ENCODE peak calls at places on chromosomes 16 and 17, in five cellular contexts. L, O, I, W and Y are unnamed samples. For H3K9me3, the result is how much of the 10 kb centered on the place peaks cover.

GRCh38 chr17:75412455-75413317 is 7.2 kb upstream of the GRB2 start:
- DNase-seq in I (peak), W (no peak), L (peak), O (peak), Y (peak)

GRCh38 chr17:7132511-7133094 is 18.0 kb upstream of the ASGR2 start:
- DNase-seq in O (peak), L (peak), I (peak), W (peak), Y (peak)

GRCh38 chr17:2023692-2024571 is 1.2 kb downstream of the RTN4RL1 start:
- DNase-seq in O (peak), L (peak), W (peak), I (peak), Y (peak)

GRCh38 chr17:66963521-66964082 is 905 bp upstream of the CACNG4 start:
- DNase-seq in W (no peak), L (no peak), I (no peak), O (peak), Y (no peak)

GRCh38 chr17:64599187-64599676 is 62.9 kb downstream of the SMURF2 start:
- DNase-seq in O (peak), I (no peak), W (no peak), L (no peak), Y (no peak)

GRCh38 chr16:83619381-83620150 is 188.2 kb upstream of the HSBP1 start:
- DNase-seq in I (no peak), L (no peak), W (no peak), O (peak), Y (no peak)

GRCh38 chr17:1454541-1454940 is 1.5 kb downstream of the CRK start:
- DNase-seq in I (no peak), L (no peak), W (no peak), O (no peak), Y (no peak)

GRCh38 chr16:66905633-66906539 is 12.8 kb downstream of the CDH16 start:
- DNase-seq in L (no peak), I (no peak), W (no peak), O (peak), Y (no peak)

GRCh38 chr17:6394055-6394454 is 40.9 kb downstream of the AIPL1 start:
- DNase-seq in L (no peak), W (no peak), I (no peak), O (peak), Y (no peak)

GRCh38 chr16:9755076-9755475 is 427.2 kb downstream of the GRIN2A start:
- DNase-seq in W (no peak), I (peak), L (no peak), O (no peak), Y (no peak)

GRCh38 chr16:9761870-9762269 is 420.4 kb downstream of the GRIN2A start:
- DNase-seq in W (no peak), I (no peak), L (no peak), O (no peak), Y (no peak)

GRCh38 chr16:9763505-9763904 is 418.7 kb downstream of the GRIN2A start:
- DNase-seq in O (no peak), W (no peak), I (no peak), L (no peak), Y (no peak)

GRCh38 chr16:9756434-9756833 is 425.8 kb downstream of the GRIN2A start:
- DNase-seq in O (no peak), L (no peak), W (no peak), I (no peak), Y (no peak)

DNA sequence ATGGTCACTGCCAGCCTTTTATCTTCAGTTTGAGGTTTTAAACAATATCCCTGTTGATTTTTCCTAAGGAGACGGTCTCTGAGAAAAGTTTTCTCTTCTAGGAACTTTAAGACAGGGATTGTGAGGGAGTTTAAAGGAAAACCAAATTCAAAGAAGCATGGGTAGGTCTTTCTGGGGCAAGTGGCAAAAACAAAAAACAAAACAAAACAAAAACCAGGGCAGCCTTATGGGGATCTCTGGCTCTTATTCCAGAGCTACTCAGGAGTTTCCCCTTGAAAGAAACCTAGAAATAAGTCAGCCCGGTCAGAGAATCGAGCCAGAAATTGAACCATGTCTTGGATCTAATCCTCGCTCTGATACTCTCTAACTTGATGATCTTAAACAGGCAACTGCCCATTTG is 424.5 kb downstream of the GRIN2A start:
- DNase-seq in L (no peak), W (no peak), O (no peak), I (no peak), Y (no peak)
- H2BK12ac ChIP-seq in L (no peak), W (no peak), O (no peak), I (no peak), Y (no peak)

GRCh38 chr16:3306078-3306477 is 781 bp downstream of the ZNF75A start:
- DNase-seq in W (no peak), O (no peak), I (no peak), L (no peak), Y (no peak)

GRCh38 chr16:3304370-3304769 is 860 bp downstream of the TIGD7 start:
- DNase-seq in L (peak), W (no peak), I (no peak), O (no peak), Y (no peak)

DNA sequence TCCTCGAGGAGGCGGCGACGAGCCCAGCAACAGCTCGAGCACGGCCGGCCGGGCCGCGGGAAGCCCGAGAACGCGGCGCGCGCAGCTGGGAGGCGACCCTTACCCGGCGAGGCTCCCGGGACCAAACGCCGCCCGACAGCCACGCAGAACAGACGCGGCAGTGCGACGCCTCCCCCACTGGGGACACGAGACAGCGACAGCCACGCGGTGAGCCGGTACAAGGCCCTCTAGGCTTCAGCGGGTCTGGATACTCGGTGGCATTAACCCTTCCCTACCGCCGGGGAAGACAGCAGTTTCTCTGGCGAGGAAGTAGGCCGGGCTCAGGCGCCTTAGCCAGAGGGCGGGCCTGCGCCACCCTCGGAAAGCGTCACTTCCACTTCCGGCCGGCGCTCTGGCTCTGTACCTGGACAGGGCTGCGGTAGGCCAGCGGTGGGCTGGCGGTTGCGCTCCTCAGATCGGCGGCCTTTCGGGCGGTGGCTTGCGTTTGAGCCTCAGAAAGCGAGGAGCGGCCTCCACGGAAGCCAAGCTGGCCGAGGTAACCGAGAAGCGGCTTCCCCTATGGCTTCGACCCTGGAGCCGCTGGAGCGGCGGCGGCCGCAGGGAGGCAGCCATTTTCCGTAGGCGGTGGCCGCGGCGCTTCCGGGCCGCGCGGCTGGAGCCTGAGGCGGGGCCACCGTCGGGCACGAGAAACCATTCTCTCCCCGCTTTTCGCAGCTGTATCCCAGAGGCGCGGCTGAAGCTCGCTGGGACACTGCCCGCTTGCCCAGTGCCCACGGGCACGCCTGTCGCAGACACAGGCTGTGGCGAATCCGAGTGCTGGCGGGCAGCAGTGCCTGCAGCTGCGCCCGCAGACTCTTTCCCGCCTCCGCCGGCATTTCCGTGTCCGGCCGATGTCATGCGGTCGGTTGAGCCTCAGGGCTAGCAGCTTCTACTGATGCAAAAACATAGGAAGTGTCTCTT is at the start of the genes TIGD7 and ZNF75A:
- DNase-seq in I (peak), W (peak), L (peak), O (peak), Y (peak)
- H3K9me3 ChIP-seq in I (under half), W (half or more), L (half or more), O (under half), Y (half or more)

GRCh38 chr17:8506145-8506544 is 70.5 kb downstream of the NDEL1 start:
- DNase-seq in I (no peak), L (no peak), O (no peak), W (no peak), Y (no peak)
- H2BK12ac ChIP-seq in I (no peak), L (no peak), O (no peak), W (no peak), Y (no peak)

GRCh38 chr16:35325936-35326335 is 1866.5 kb downstream of the TP53TG3F start:
- DNase-seq in O (no peak), L (no peak), W (no peak), I (no peak), Y (no peak)
- H3K9me3 ChIP-seq in O (half or more), L (under half), W (half or more), I (under half), Y (under half)

GRCh38 chr17:4105232-4105631 is 37.6 kb downstream of the ZZEF1 start:
- DNase-seq in W (no peak), L (no peak), I (no peak), O (no peak), Y (no peak)
- H2BK12ac ChIP-seq in W (no peak), L (no peak), I (no peak), O (no peak), Y (no peak)

DNA sequence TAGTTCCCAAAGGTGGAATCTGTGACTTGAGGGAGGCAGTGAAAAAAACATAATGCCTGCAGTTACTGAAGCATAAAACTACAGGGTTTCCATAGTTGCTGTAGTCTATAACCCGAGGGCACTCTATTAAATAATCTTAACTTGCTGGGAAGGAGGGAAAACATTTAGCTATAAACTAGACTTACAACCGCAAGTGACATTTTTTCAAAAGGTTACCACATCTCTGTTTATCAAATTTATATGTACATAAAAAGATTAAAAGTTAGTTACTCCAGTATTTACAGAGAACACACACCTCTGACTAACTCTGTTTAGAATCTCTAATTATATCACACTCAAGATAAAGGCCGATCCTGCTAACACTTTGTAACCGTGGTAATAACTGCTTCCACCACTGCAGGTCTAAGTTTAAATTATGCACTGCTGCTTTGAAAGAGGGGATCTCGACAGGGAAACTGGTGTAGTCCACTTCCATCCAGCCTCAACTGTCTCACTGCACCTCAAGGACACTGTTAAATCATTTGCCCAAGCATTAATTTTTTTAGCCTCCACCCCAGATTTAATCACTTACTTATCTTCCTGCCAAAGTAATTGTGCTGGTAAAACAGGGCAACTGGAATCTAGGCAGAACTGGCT is 14.6 kb downstream of the KCNJ16 start:
- DNase-seq in W (no peak), L (no peak), I (peak), O (no peak), Y (no peak)
- H3K9me3 ChIP-seq in W (under half), L (under half), I (under half), O (under half), Y (under half)

GRCh38 chr17:36545093-36545464 is 360 bp downstream of the GGNBP2 start:
- DNase-seq in W (peak), L (no peak), I (no peak), O (no peak), Y (no peak)

GRCh38 chr17:36544049-36544319 is 735 bp upstream of the GGNBP2 start:
- DNase-seq in O (peak), W (no peak), L (peak), I (peak), Y (peak)

GRCh38 chr17:36546418-36547093 is 1.8 kb downstream of the GGNBP2 start:
- DNase-seq in O (no peak), I (no peak), W (no peak), L (peak), Y (no peak)

GRCh38 chr17:36544320-36545092 is at the start of gene GGNBP2:
- DNase-seq in L (peak), I (peak), O (peak), W (peak), Y (peak)

GRCh38 chr17:36545465-36546417 is 1.0 kb downstream of the GGNBP2 start:
- DNase-seq in I (peak), W (peak), O (peak), L (peak), Y (peak)
- H2BK12ac ChIP-seq in I (no peak), W (no peak), O (no peak), L (peak), Y (no peak)

GRCh38 chr16:31913668-31914067 is 40.1 kb downstream of the ZNF267 start:
- DNase-seq in I (no peak), L (no peak), W (no peak), O (no peak), Y (no peak)
- H3K9me3 ChIP-seq in I (under half), L (half or more), W (half or more), O (half or more), Y (half or more)